ENCODE peak calls at places on chromosomes 13 and 19, in eight cellular contexts. Z is WTC11; V is transverse colon; P is activated CD4-positive, alpha-beta T cell treated with anti-CD3 and anti-CD28 coated beads, Interleukin-2, amount 10 ng/mL, durations not matched to agents 7 days and 5 days; T is ELR; G is stimulated activated CD4-positive, alpha-beta T cell treated with anti-CD3 and anti-CD28 coated beads, Interleukin-12 subunit alpha, Interleukin-12 subunit beta, amount 100 ng/mL, for 24 hours; U is fibroblast of pulmonary artery; L is NCI-H187. Y is an unnamed sample.

GRCh38 chr13:30690282-30691188 is 44.8 kb upstream of the ALOX5AP start:
- DNase-seq in Z (no peak), V (peak), P (peak), T (peak), G (no peak), U (peak), L (no peak), Y (peak)

GRCh38 chr13:84649853-84650252 is 767.6 kb upstream of the SLITRK1 start:
- DNase-seq in Z (no peak), V (no peak), P (no peak), T (peak), G (no peak), U (peak), L (no peak), Y (no peak)

GRCh38 chr19:42480335-42481095 is 37.8 kb upstream of the CXCL17 start:
- DNase-seq in Z (no peak), V (no peak), P (peak), T (peak), G (no peak), U (peak), L (no peak), Y (no peak)

GRCh38 chr13:50692396-50692915 is 151.0 kb downstream of the DLEU7 start:
- DNase-seq in Z (no peak), V (no peak), P (no peak), T (no peak), G (no peak), U (no peak), L (no peak), Y (no peak)

GRCh38 chr13:74661851-74662250 is 527.6 kb upstream of the KLF12 start:
- DNase-seq in Z (no peak), V (no peak), P (no peak), T (peak), G (no peak), U (no peak), L (no peak), Y (no peak)

GRCh38 chr19:8017808-8018207 is 12.4 kb upstream of the ELAVL1 start:
- DNase-seq in Z (no peak), V (peak), P (peak), T (no peak), G (no peak), U (no peak), L (no peak), Y (peak)

GRCh38 chr13:73351730-73352129 is 292.9 kb downstream of the KLF5 start:
- DNase-seq in Z (no peak), V (no peak), P (no peak), T (no peak), G (no peak), U (no peak), L (no peak), Y (no peak)

GRCh38 chr19:31054430-31054829 is 294.8 kb downstream of the TSHZ3 start:
- DNase-seq in Z (peak), V (peak), P (peak), T (peak), G (peak), U (peak), L (no peak), Y (peak)

GRCh38 chr13:38755792-38756191 is 68.9 kb downstream of the FREM2 start:
- DNase-seq in Z (no peak), V (no peak), P (no peak), T (no peak), G (no peak), U (no peak), L (no peak), Y (no peak)

GRCh38 chr13:36526897-36527296 is 94.6 kb downstream of the CCNA1 start:
- DNase-seq in Z (no peak), V (no peak), P (no peak), T (no peak), G (no peak), U (no peak), L (peak), Y (no peak)

GRCh38 chr13:43838909-43839308 is 40.6 kb downstream of the CCDC122 start:
- DNase-seq in Z (no peak), V (no peak), P (no peak), T (no peak), G (no peak), U (peak), L (no peak), Y (no peak)

GRCh38 chr19:3494559-3494958 is 5.9 kb downstream of the DOHH start:
- DNase-seq in Z (no peak), V (no peak), P (peak), T (no peak), G (peak), U (no peak), L (no peak), Y (no peak)

GRCh38 chr13:78611040-78611439 is 7.7 kb upstream of the POU4F1 start:
- DNase-seq in Z (no peak), V (no peak), P (no peak), T (no peak), G (no peak), U (no peak), L (no peak), Y (no peak)

GRCh38 chr13:40665754-40666057 is 735 bp downstream of the FOXO1 start:
- DNase-seq in Z (peak), V (no peak), P (peak), T (peak), G (no peak), U (no peak), L (no peak), Y (no peak)

GRCh38 chr13:112955956-112956355 is 13.1 kb upstream of the MCF2L start:
- DNase-seq in Z (no peak), V (peak), P (no peak), T (no peak), G (no peak), U (no peak), L (no peak), Y (peak)

GRCh38 chr13:99919132-99919531 is 52.4 kb downstream of the ZIC5 start:
- DNase-seq in Z (no peak), V (no peak), P (no peak), T (no peak), G (no peak), U (no peak), L (no peak), Y (no peak)

GRCh38 chr13:26183416-26183815 is 38.7 kb downstream of the RNF6 start:
- DNase-seq in Z (no peak), V (no peak), P (no peak), T (no peak), G (no peak), U (no peak), L (no peak), Y (no peak)

GRCh38 chr19:46116121-46116520 is 8.4 kb downstream of the IGFL3 start:
- DNase-seq in Z (no peak), V (no peak), P (no peak), T (no peak), G (no peak), U (no peak), L (no peak), Y (no peak)

GRCh38 chr13:48496796-48497195 is 36.1 kb downstream of the RCBTB2 start:
- DNase-seq in Z (no peak), V (no peak), P (peak), T (no peak), G (no peak), U (no peak), L (no peak), Y (no peak)

GRCh38 chr13:41708648-41709175 is 251.4 kb downstream of the RGCC start:
- DNase-seq in Z (no peak), V (no peak), P (no peak), T (no peak), G (no peak), U (no peak), L (no peak), Y (no peak)

GRCh38 chr19:51771369-51771768 is 10.4 kb downstream of the FPR2 start:
- DNase-seq in Z (no peak), V (no peak), P (no peak), T (peak), G (no peak), U (peak), L (no peak), Y (no peak)

Y was measured in left colon.